ENCODE peak calls at places on chromosomes 3 and 15, in five cellular contexts. Q is HEK293T, I is H1, K is HepG2, T is NT2/D1. A is an unnamed sample.

GRCh38 chr3:41224120-41224806 is 25.0 kb downstream of the CTNNB1 start:
- DNase-seq in T (no peak), I (no peak), Q (no peak), K (no peak), A (no peak)

GRCh38 chr3:123861081-123861836 is 22.9 kb downstream of the MYLK start:
- DNase-seq in I (no peak), K (no peak), Q (no peak), T (no peak), A (no peak)

GRCh38 chr3:195073866-195074860 is 196.8 kb downstream of the XXYLT1 start:
- DNase-seq in Q (no peak), I (no peak), K (no peak), T (no peak), A (no peak)

GRCh38 chr15:66943456-66944095 is 121.8 kb upstream of the SMAD3 start:
- DNase-seq in Q (no peak), T (no peak), K (peak), I (no peak), A (no peak)

GRCh38 chr15:73857193-73857920 is 16.0 kb upstream of the TBC1D21 start:
- DNase-seq in I (no peak), T (no peak), Q (no peak), K (no peak), A (no peak)

GRCh38 chr3:40971191-40972168 is 227.8 kb upstream of the CTNNB1 start:
- DNase-seq in K (peak), T (no peak), Q (no peak), I (no peak), A (peak)

GRCh38 chr15:99165956-99166689 is 61.2 kb downstream of the SYNM start:
- DNase-seq in Q (no peak), I (peak), T (no peak), K (no peak), A (no peak)

GRCh38 chr15:32730677-32731654 is 13.2 kb downstream of the GREM1 start:
- DNase-seq in Q (peak), K (peak), I (peak), T (no peak), A (no peak)

GRCh38 chr3:151091685-151092352 is 6.4 kb downstream of the MED12L start:
- DNase-seq in T (no peak), I (no peak), K (no peak), Q (no peak), A (no peak)

DNA sequence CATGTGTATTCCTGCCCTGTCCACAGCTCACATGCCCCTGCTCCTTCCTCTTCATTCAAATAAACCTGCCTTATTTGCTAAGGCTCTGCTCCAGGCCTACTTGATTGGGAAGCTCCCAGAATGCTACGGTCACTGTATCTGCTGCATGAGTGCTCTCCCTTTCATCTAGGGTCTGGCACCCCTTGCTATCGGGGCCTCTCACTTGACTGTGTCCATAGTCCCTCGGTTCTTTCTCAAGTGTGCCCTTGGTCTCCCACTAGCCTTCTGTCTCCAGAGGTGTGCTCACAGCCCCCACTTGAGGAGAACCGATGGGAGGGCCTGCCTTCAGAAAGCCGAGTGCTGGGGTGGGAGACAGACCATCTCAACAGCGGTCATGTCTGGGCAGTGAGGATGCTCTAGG is 57.4 kb upstream of the NMNAT3 start:
- DNase-seq in Q (no peak), I (no peak), K (no peak), T (no peak), A (no peak)
- TF ChIP-seq SUZ12 in Q (no peak), I (no peak), K (no peak), T (no peak), A (no peak)

DNA sequence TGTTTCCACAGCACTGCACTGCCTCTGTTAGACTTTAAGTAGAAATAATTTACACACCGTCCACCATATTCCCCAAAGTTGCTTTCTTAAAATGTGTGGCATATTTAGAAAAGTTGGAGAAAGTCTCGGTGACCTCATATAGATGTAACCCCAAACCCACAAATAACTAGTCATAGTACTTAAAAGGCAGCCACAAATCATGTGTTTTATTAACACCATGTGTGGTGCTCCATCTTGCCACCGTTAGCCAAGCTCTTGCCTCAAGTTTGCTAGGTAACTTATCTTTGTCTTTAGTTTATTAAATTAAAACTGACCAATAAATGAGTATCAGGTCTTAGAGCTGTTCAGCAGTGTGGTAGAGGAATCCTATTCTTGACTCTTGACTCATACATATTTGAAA is 257.9 kb downstream of the UBE2E2 start:
- DNase-seq in K (no peak), T (no peak), I (no peak), Q (no peak), A (no peak)
- TF ChIP-seq SUZ12 in K (no peak), T (no peak), I (no peak), Q (no peak), A (no peak)

GRCh38 chr3:50671331-50671730 is 3.4 kb upstream of the DOCK3 start:
- DNase-seq in T (no peak), K (no peak), I (no peak), Q (peak), A (no peak)
- TF ChIP-seq SUZ12 in T (no peak), K (no peak), I (no peak), Q (no peak), A (no peak)

DNA sequence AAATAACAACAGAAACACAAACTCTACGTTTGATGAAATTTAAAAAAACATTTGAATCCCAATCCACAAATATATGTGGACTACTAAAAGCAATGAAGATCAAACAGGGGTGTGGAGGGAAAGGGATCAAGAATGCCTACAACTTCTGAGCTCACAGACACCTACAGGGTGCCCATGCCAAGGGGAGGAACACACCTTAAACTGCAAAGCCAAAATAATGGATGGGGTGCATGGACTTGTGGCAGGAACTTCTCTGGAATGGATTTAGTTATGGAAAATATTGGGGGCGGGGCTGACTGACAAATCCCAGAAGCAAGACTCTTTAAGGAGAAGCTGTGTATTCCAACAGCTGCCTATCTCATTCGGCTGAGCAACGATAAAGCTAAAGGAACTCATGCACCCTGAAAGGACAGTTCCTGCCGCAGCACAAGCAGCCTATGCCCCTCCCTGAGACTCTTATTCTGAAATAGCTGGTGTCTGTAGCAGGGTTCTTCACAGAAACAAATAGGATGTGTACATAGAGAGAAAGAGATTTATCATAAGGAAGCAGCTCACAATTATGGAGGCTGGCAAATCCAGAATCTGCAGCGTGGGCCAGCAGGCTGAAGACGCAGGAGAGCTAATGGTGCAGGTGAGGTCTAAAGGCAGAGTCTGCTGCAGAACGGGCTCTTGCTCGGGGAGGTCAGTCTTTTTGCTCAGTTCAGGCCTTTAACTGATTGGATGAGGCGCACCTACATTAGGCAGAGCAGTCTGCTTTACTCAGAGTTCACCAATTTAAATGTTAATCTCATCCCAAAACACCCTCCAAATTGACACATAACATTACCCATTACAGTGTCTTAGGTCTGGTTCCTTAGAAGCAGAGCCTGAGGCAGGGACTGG is 24.5 kb upstream of the PLA2G4D start:
- DNase-seq in I (no peak), Q (no peak), K (no peak), T (no peak), A (no peak)
- TF ChIP-seq SUZ12 in I (no peak), Q (no peak), K (no peak), T (no peak), A (no peak)

GRCh38 chr15:41567261-41567660 is 8.2 kb downstream of the TYRO3 start:
- DNase-seq in Q (no peak), K (no peak), T (no peak), I (no peak), A (no peak)

GRCh38 chr15:41565702-41566101 is 6.7 kb downstream of the TYRO3 start:
- DNase-seq in I (no peak), Q (no peak), K (no peak), T (no peak), A (no peak)

GRCh38 chr15:41564960-41565502 is 6.0 kb downstream of the TYRO3 start:
- DNase-seq in I (no peak), K (no peak), T (no peak), Q (no peak), A (no peak)

GRCh38 chr15:41567870-41568269 is 8.9 kb downstream of the TYRO3 start:
- DNase-seq in T (no peak), I (peak), Q (no peak), K (peak), A (no peak)

DNA sequence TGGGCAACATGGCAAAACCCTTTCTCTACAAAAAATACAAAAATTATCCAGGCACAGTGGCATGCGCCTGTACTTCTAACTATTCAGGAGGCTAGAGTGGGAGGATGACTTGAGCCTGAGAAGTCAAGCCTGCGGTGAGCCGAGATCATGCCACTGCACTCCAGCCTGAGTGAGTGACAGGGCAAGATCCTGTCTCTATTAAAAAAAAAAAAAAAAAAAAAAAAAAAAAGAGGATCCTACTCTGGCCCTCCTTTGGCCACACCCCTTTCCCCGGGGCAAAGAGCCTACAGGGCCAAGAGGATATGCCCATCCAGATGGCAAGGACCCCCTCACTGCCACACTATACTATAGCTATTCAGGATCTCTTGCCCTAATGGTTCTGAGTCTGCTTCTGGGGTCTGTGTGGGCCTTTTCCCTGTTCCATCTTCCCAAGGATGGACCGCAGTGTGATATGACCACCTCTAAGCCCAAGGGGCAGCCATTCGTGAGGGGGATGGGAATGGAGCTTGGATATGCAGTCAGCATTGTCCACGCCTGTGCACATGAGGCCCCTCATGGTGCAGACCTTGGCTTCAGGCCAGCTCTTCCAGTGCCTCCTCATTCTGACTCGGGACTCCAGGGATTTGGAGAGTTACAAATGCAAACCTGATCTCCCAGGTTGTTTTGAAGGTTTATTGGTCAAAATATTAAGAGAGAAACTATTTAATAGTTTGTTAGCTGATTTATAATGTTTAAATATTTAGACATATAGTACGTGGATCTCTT is 7.3 kb downstream of the TYRO3 start:
- DNase-seq in K (no peak), T (no peak), Q (no peak), I (no peak), A (no peak)
- TF ChIP-seq SUZ12 in K (no peak), T (no peak), Q (no peak), I (no peak), A (no peak)

DNA sequence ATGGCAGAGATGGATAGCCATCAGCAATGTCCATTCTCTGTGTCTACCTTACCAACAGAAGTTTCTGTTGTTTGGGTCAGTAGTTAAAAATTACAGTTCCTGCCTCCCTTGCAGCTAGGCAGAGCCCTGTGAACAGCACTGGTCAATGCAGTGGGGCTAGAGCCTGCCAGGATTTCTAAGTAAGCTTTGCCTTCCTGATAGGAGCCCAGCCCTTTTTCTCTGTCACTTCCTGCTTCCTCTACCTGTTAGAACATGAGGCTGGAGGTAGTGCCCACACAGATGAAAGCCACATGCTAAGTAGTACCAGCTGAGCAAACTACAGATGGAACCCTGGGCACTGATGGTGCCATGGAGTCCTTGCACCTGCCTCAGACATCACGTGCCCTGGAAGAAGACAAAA is 45.0 kb downstream of the MGLL start:
- DNase-seq in I (no peak), K (no peak), Q (no peak), T (no peak), A (no peak)
- TF ChIP-seq SUZ12 in I (no peak), K (no peak), Q (no peak), T (no peak), A (no peak)

DNA sequence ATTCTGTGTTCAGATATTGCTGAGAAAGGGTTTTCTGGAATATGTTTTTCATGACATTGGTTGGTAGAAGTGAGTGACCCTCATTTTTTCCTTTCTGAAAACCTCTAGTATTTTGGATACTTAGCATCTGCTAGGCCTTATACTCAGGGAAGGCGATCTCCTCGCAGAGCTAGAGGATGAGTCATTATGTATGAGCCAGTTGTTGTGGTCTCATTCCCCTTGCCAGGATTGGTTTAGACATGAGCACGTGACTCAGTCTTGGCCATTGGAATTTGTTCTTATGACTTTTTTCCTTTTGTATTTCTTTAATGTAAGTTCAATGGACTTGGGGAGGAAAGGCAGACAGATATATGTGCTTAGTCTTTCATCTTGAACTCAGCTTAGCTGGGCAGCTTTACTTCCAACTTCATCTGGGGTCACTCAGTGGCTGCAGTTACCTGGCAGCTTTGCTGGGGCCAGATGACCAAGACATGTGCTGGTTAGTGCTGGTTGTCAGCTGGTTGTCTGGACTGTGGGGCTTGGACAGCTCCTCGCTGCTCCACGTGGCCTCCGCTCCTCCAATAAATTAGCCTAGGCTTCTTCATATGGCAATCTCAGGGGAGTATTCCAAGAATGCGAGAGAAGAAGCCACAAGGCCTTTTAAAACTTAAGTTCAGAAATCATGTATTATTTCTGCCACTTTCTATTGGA is 207.5 kb downstream of the IL20RB start:
- DNase-seq in T (no peak), K (no peak), Q (no peak), I (no peak), A (no peak)
- TF ChIP-seq SUZ12 in T (no peak), K (no peak), Q (no peak), I (no peak), A (no peak)